ENCODE peak calls at places on chromosomes 5 and 9, in seven cellular contexts. One of them, this sample, is unnamed.

GRCh38 chr9:113492343-113493079 is 29.0 kb downstream of the RGS3 start:
- DNase-seq in CD8-positive, alpha-beta T cell: no peak
- DNase-seq in fibroblast of lung: peak
- DNase-seq in AG04449: no peak
- DNase-seq in neural progenitor cell: no peak
- DNase-seq in GM10248: no peak
- DNase-seq in sigmoid colon: peak
- DNase-seq in this sample: peak

GRCh38 chr5:140245926-140246325 is 57.0 kb downstream of the PFDN1 start:
- DNase-seq in sigmoid colon: no peak
- DNase-seq in AG04449: no peak
- DNase-seq in GM10248: no peak
- DNase-seq in CD8-positive, alpha-beta T cell: no peak
- DNase-seq in fibroblast of lung: no peak
- DNase-seq in neural progenitor cell: no peak
- DNase-seq in this sample: no peak

GRCh38 chr5:83724915-83725314 is 4.3 kb upstream of the HAPLN1 start:
- DNase-seq in CD8-positive, alpha-beta T cell: no peak
- DNase-seq in GM10248: no peak
- DNase-seq in fibroblast of lung: no peak
- DNase-seq in neural progenitor cell: no peak
- DNase-seq in sigmoid colon: no peak
- DNase-seq in AG04449: no peak
- DNase-seq in this sample: no peak

GRCh38 chr5:172106511-172107356 is 81.3 kb downstream of the STK10 start:
- DNase-seq in fibroblast of lung: no peak
- DNase-seq in GM10248: peak
- DNase-seq in CD8-positive, alpha-beta T cell: peak
- DNase-seq in AG04449: no peak
- DNase-seq in neural progenitor cell: peak
- DNase-seq in sigmoid colon: peak
- DNase-seq in this sample: peak

GRCh38 chr9:21682981-21683380 is 119.5 kb upstream of the MTAP start:
- DNase-seq in fibroblast of lung: peak
- DNase-seq in sigmoid colon: no peak
- DNase-seq in neural progenitor cell: no peak
- DNase-seq in GM10248: no peak
- DNase-seq in CD8-positive, alpha-beta T cell: no peak
- DNase-seq in AG04449: no peak
- DNase-seq in this sample: peak

GRCh38 chr5:160369990-160370712 is at the start of gene C1QTNF2:
- DNase-seq in neural progenitor cell: peak
- DNase-seq in GM10248: no peak
- DNase-seq in fibroblast of lung: peak
- DNase-seq in sigmoid colon: peak
- DNase-seq in AG04449: no peak
- DNase-seq in CD8-positive, alpha-beta T cell: no peak
- DNase-seq in this sample: peak

GRCh38 chr5:68339921-68340321 is 124.4 kb downstream of the PIK3R1 start:
- DNase-seq in neural progenitor cell: no peak
- DNase-seq in CD8-positive, alpha-beta T cell: no peak
- DNase-seq in GM10248: no peak
- DNase-seq in fibroblast of lung: peak
- DNase-seq in AG04449: no peak
- DNase-seq in sigmoid colon: no peak
- DNase-seq in this sample: no peak

GRCh38 chr5:103512506-103512905 is 50.1 kb downstream of the NUDT12 start:
- DNase-seq in CD8-positive, alpha-beta T cell: no peak
- DNase-seq in AG04449: no peak
- DNase-seq in GM10248: no peak
- DNase-seq in neural progenitor cell: no peak
- DNase-seq in sigmoid colon: no peak
- DNase-seq in fibroblast of lung: no peak
- DNase-seq in this sample: no peak

GRCh38 chr5:132209131-132209530 is 18.5 kb downstream of the P4HA2 start:
- DNase-seq in neural progenitor cell: no peak
- DNase-seq in fibroblast of lung: peak
- DNase-seq in AG04449: no peak
- DNase-seq in GM10248: no peak
- DNase-seq in sigmoid colon: no peak
- DNase-seq in CD8-positive, alpha-beta T cell: no peak
- DNase-seq in this sample: no peak

GRCh38 chr9:137606734-137607138 is 1.2 kb downstream of the ARRDC1 start:
- DNase-seq in GM10248: no peak
- DNase-seq in CD8-positive, alpha-beta T cell: no peak
- DNase-seq in fibroblast of lung: no peak
- DNase-seq in AG04449: no peak
- DNase-seq in sigmoid colon: no peak
- DNase-seq in neural progenitor cell: no peak
- DNase-seq in this sample: no peak

GRCh38 chr9:130276121-130276520 is 10.6 kb downstream of the HMCN2 start:
- DNase-seq in GM10248: no peak
- DNase-seq in CD8-positive, alpha-beta T cell: no peak
- DNase-seq in sigmoid colon: peak
- DNase-seq in neural progenitor cell: no peak
- DNase-seq in fibroblast of lung: peak
- DNase-seq in AG04449: no peak
- DNase-seq in this sample: no peak

GRCh38 chr9:78301466-78301865 is 4.5 kb downstream of the PSAT1 start:
- DNase-seq in GM10248: no peak
- DNase-seq in AG04449: no peak
- DNase-seq in sigmoid colon: no peak
- DNase-seq in CD8-positive, alpha-beta T cell: no peak
- DNase-seq in fibroblast of lung: no peak
- DNase-seq in neural progenitor cell: no peak
- DNase-seq in this sample: no peak

GRCh38 chr9:79939819-79940218 is 368.1 kb downstream of the TLE4 start:
- DNase-seq in AG04449: no peak
- DNase-seq in neural progenitor cell: no peak
- DNase-seq in fibroblast of lung: no peak
- DNase-seq in CD8-positive, alpha-beta T cell: no peak
- DNase-seq in GM10248: no peak
- DNase-seq in sigmoid colon: no peak
- DNase-seq in this sample: no peak

GRCh38 chr5:178356459-178356872 is 123.9 kb upstream of the PHYKPL start:
- DNase-seq in sigmoid colon: no peak
- DNase-seq in GM10248: no peak
- DNase-seq in CD8-positive, alpha-beta T cell: no peak
- DNase-seq in neural progenitor cell: peak
- DNase-seq in fibroblast of lung: no peak
- DNase-seq in AG04449: no peak
- DNase-seq in this sample: no peak

GRCh38 chr5:76199321-76200318 is 116.4 kb downstream of the SV2C start:
- DNase-seq in AG04449: no peak
- DNase-seq in sigmoid colon: no peak
- DNase-seq in CD8-positive, alpha-beta T cell: no peak
- DNase-seq in fibroblast of lung: no peak
- DNase-seq in neural progenitor cell: no peak
- DNase-seq in GM10248: no peak
- DNase-seq in this sample: no peak

GRCh38 chr9:14320272-14321245 is 6.6 kb upstream of the NFIB start:
- DNase-seq in neural progenitor cell: no peak
- DNase-seq in CD8-positive, alpha-beta T cell: no peak
- DNase-seq in fibroblast of lung: peak
- DNase-seq in sigmoid colon: no peak
- DNase-seq in GM10248: no peak
- DNase-seq in AG04449: peak
- DNase-seq in this sample: peak

GRCh38 chr9:104503440-104503839 is 623 bp upstream of the OR13F1 start:
- DNase-seq in GM10248: no peak
- DNase-seq in CD8-positive, alpha-beta T cell: no peak
- DNase-seq in sigmoid colon: no peak
- DNase-seq in neural progenitor cell: no peak
- DNase-seq in AG04449: no peak
- DNase-seq in fibroblast of lung: no peak
- DNase-seq in this sample: no peak

GRCh38 chr9:88652876-88653275 is 117.9 kb downstream of the NXNL2 start:
- DNase-seq in CD8-positive, alpha-beta T cell: no peak
- DNase-seq in fibroblast of lung: peak
- DNase-seq in sigmoid colon: no peak
- DNase-seq in GM10248: no peak
- DNase-seq in neural progenitor cell: no peak
- DNase-seq in AG04449: no peak
- DNase-seq in this sample: no peak

GRCh38 chr9:88657893-88658292 is 122.9 kb downstream of the NXNL2 start:
- DNase-seq in CD8-positive, alpha-beta T cell: no peak
- DNase-seq in AG04449: peak
- DNase-seq in sigmoid colon: no peak
- DNase-seq in neural progenitor cell: peak
- DNase-seq in GM10248: no peak
- DNase-seq in fibroblast of lung: peak
- DNase-seq in this sample: no peak

GRCh38 chr9:88646539-88646938 is 111.6 kb downstream of the NXNL2 start:
- DNase-seq in GM10248: no peak
- DNase-seq in AG04449: no peak
- DNase-seq in neural progenitor cell: no peak
- DNase-seq in CD8-positive, alpha-beta T cell: no peak
- DNase-seq in fibroblast of lung: no peak
- DNase-seq in sigmoid colon: no peak
- DNase-seq in this sample: no peak

GRCh38 chr9:88653926-88654325 is 118.9 kb downstream of the NXNL2 start:
- DNase-seq in CD8-positive, alpha-beta T cell: no peak
- DNase-seq in fibroblast of lung: peak
- DNase-seq in AG04449: no peak
- DNase-seq in neural progenitor cell: no peak
- DNase-seq in GM10248: no peak
- DNase-seq in sigmoid colon: no peak
- DNase-seq in this sample: no peak

GRCh38 chr9:88651682-88652633 is 117.0 kb downstream of the NXNL2 start:
- DNase-seq in CD8-positive, alpha-beta T cell: no peak
- DNase-seq in GM10248: no peak
- DNase-seq in sigmoid colon: peak
- DNase-seq in fibroblast of lung: peak
- DNase-seq in neural progenitor cell: no peak
- DNase-seq in AG04449: peak
- DNase-seq in this sample: peak
- TF ChIP-seq CTCF in CD8-positive, alpha-beta T cell: no peak
- TF ChIP-seq CTCF in GM10248: no peak
- TF ChIP-seq CTCF in sigmoid colon: no peak
- TF ChIP-seq CTCF in fibroblast of lung: peak
- TF ChIP-seq CTCF in neural progenitor cell: no peak
- TF ChIP-seq CTCF in AG04449: peak
- TF ChIP-seq CTCF in this sample: peak

GRCh38 chr9:94150279-94150828 is 66.1 kb downstream of the PTPDC1 start:
- DNase-seq in fibroblast of lung: peak
- DNase-seq in sigmoid colon: no peak
- DNase-seq in CD8-positive, alpha-beta T cell: no peak
- DNase-seq in GM10248: no peak
- DNase-seq in neural progenitor cell: no peak
- DNase-seq in AG04449: no peak
- DNase-seq in this sample: no peak

GRCh38 chr9:94150890-94151660 is 66.8 kb downstream of the PTPDC1 start:
- DNase-seq in fibroblast of lung: no peak
- DNase-seq in CD8-positive, alpha-beta T cell: no peak
- DNase-seq in AG04449: no peak
- DNase-seq in sigmoid colon: no peak
- DNase-seq in neural progenitor cell: no peak
- DNase-seq in GM10248: no peak
- DNase-seq in this sample: no peak

GRCh38 chr9:94147776-94148175 is 63.5 kb downstream of the PTPDC1 start:
- DNase-seq in CD8-positive, alpha-beta T cell: no peak
- DNase-seq in neural progenitor cell: no peak
- DNase-seq in GM10248: no peak
- DNase-seq in fibroblast of lung: no peak
- DNase-seq in AG04449: no peak
- DNase-seq in sigmoid colon: no peak
- DNase-seq in this sample: no peak

GRCh38 chr9:94148419-94148818 is 64.2 kb downstream of the PTPDC1 start:
- DNase-seq in GM10248: no peak
- DNase-seq in CD8-positive, alpha-beta T cell: no peak
- DNase-seq in neural progenitor cell: no peak
- DNase-seq in AG04449: no peak
- DNase-seq in sigmoid colon: no peak
- DNase-seq in fibroblast of lung: no peak
- DNase-seq in this sample: no peak

GRCh38 chr9:94149696-94150095 is 65.4 kb downstream of the PTPDC1 start:
- DNase-seq in GM10248: no peak
- DNase-seq in CD8-positive, alpha-beta T cell: no peak
- DNase-seq in AG04449: no peak
- DNase-seq in sigmoid colon: no peak
- DNase-seq in neural progenitor cell: no peak
- DNase-seq in fibroblast of lung: no peak
- DNase-seq in this sample: no peak
- TF ChIP-seq CTCF in GM10248: no peak
- TF ChIP-seq CTCF in CD8-positive, alpha-beta T cell: no peak
- TF ChIP-seq CTCF in AG04449: no peak
- TF ChIP-seq CTCF in sigmoid colon: no peak
- TF ChIP-seq CTCF in neural progenitor cell: no peak
- TF ChIP-seq CTCF in fibroblast of lung: no peak
- TF ChIP-seq CTCF in this sample: no peak

GRCh38 chr9:71269859-71270258 is 148.4 kb upstream of the TRPM3 start:
- DNase-seq in fibroblast of lung: no peak
- DNase-seq in CD8-positive, alpha-beta T cell: no peak
- DNase-seq in neural progenitor cell: no peak
- DNase-seq in sigmoid colon: no peak
- DNase-seq in GM10248: no peak
- DNase-seq in AG04449: no peak
- DNase-seq in this sample: no peak
- TF ChIP-seq CTCF in fibroblast of lung: no peak
- TF ChIP-seq CTCF in CD8-positive, alpha-beta T cell: no peak
- TF ChIP-seq CTCF in neural progenitor cell: no peak
- TF ChIP-seq CTCF in sigmoid colon: no peak
- TF ChIP-seq CTCF in GM10248: no peak
- TF ChIP-seq CTCF in AG04449: no peak
- TF ChIP-seq CTCF in this sample: no peak

GRCh38 chr9:87148391-87149237 is 201.3 kb upstream of the GAS1 start:
- DNase-seq in neural progenitor cell: peak
- DNase-seq in GM10248: no peak
- DNase-seq in AG04449: no peak
- DNase-seq in sigmoid colon: peak
- DNase-seq in CD8-positive, alpha-beta T cell: no peak
- DNase-seq in fibroblast of lung: peak
- DNase-seq in this sample: peak
- TF ChIP-seq CTCF in neural progenitor cell: no peak
- TF ChIP-seq CTCF in GM10248: no peak
- TF ChIP-seq CTCF in AG04449: no peak
- TF ChIP-seq CTCF in sigmoid colon: no peak
- TF ChIP-seq CTCF in CD8-positive, alpha-beta T cell: no peak
- TF ChIP-seq CTCF in fibroblast of lung: no peak
- TF ChIP-seq CTCF in this sample: no peak

DNA sequence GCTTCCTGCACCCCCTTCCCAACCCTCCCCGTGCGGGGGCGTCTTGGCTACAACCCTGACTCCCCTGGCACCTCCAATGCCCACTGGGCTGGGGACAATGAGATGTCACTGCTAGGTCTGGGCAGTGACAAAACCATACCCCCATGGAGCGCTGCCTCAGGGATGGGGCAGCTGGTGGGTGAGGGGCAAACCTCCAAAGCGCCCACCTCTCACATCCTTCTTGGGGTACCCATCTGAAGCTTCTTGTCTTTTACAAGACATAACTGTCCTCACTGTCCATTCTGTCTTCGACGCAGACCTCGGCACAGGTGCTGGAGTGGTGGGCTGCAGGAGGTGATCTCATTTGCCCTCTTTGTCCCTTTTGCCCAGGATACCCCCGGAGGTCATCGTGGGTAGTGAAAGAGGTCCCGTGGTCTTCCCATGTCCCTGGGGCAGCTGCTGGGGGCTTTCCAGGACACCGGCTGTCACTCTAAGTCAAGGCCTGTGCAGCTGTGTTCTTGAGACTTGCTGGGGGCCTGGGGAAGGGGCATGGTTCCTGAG is 27.8 kb upstream of the CSF1R start:
- DNase-seq in fibroblast of lung: no peak
- DNase-seq in CD8-positive, alpha-beta T cell: no peak
- DNase-seq in neural progenitor cell: peak
- DNase-seq in AG04449: no peak
- DNase-seq in GM10248: no peak
- DNase-seq in sigmoid colon: no peak
- DNase-seq in this sample: no peak
- TF ChIP-seq CTCF in fibroblast of lung: no peak
- TF ChIP-seq CTCF in CD8-positive, alpha-beta T cell: no peak
- TF ChIP-seq CTCF in neural progenitor cell: peak
- TF ChIP-seq CTCF in AG04449: no peak
- TF ChIP-seq CTCF in GM10248: no peak
- TF ChIP-seq CTCF in sigmoid colon: no peak
- TF ChIP-seq CTCF in this sample: no peak